ENCODE peak calls at places on chromosomes 2 and 18, in five cellular contexts. P is CD14-positive monocyte, X is A549, T is neural crest cell, K is sigmoid colon. Z is an unnamed sample.

GRCh38 chr2:29876374-29876773 is 45.0 kb downstream of the ALK start:
- DNase-seq in P (no peak), X (no peak), T (no peak), K (no peak), Z (no peak)

GRCh38 chr2:133821107-133821760 is 253.0 kb upstream of the NCKAP5 start:
- DNase-seq in P (no peak), X (no peak), T (no peak), K (no peak), Z (no peak)

GRCh38 chr2:98004071-98004470 is 8.3 kb upstream of the TMEM131 start:
- DNase-seq in P (no peak), X (no peak), T (no peak), K (no peak), Z (no peak)

GRCh38 chr2:165698621-165698946 is 95.5 kb downstream of the GALNT3 start:
- DNase-seq in P (no peak), X (peak), T (no peak), K (no peak), Z (peak)

GRCh38 chr18:1995041-1995612 is 576.2 kb downstream of the METTL4 start:
- DNase-seq in P (no peak), X (no peak), T (no peak), K (no peak), Z (no peak)

GRCh38 chr2:31080361-31080760 is 57.9 kb downstream of the GALNT14 start:
- DNase-seq in P (no peak), X (no peak), T (no peak), K (no peak), Z (no peak)

GRCh38 chr18:58407263-58407648 is 221.6 kb downstream of the ALPK2 start:
- DNase-seq in P (no peak), X (peak), T (no peak), K (no peak), Z (no peak)

GRCh38 chr2:4992226-4992625 is 700.0 kb upstream of the SOX11 start:
- DNase-seq in P (no peak), X (no peak), T (no peak), K (no peak), Z (no peak)

GRCh38 chr2:196131384-196131861 is 40.0 kb downstream of the STK17B start:
- DNase-seq in P (peak), X (peak), T (no peak), K (no peak), Z (no peak)

GRCh38 chr2:239715202-239715601 is 309.9 kb downstream of the NDUFA10 start:
- DNase-seq in P (peak), X (no peak), T (no peak), K (peak), Z (no peak)

GRCh38 chr2:41967426-41968181 is 80.2 kb upstream of the PKDCC start:
- DNase-seq in P (no peak), X (peak), T (no peak), K (peak), Z (no peak)

GRCh38 chr18:74869904-74870863 is 272.5 kb downstream of the ZNF407 start:
- DNase-seq in P (no peak), X (no peak), T (no peak), K (no peak), Z (no peak)

GRCh38 chr18:55997156-55997561 is 409.2 kb upstream of the TCF4 start:
- DNase-seq in P (no peak), X (no peak), T (no peak), K (no peak), Z (peak)

GRCh38 chr2:6309415-6310185 is 556.1 kb downstream of the CMPK2 start:
- DNase-seq in P (no peak), X (no peak), T (no peak), K (no peak), Z (no peak)
- TF ChIP-seq CTCF in P (no peak), X (no peak), T (no peak), K (no peak), Z (no peak)

GRCh38 chr2:233203060-233203459 is 48.4 kb upstream of the ATG16L1 start:
- DNase-seq in P (no peak), X (no peak), T (no peak), K (no peak), Z (no peak)
- TF ChIP-seq CTCF in P (no peak), X (no peak), T (no peak), K (no peak), Z (no peak)

DNA sequence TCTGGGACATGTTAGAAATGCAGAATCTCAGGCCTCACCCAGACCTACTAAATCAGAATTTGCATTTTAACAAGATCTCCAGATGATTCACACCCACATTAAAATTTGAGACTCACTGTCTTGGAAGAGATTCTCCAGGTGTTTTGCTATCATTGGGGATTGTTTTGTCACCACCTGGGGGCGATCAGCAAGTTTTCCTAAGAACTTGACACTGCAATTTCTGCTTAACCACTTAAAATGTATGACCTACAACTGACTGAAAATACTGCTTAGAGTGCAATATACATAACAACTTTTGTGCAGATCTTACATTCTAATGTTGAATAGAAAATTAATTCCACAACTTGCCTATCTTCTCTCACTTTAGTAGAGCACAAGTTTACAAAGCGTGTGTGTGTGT is 18.9 kb upstream of the ITGA4 start:
- DNase-seq in P (no peak), X (peak), T (no peak), K (no peak), Z (no peak)
- TF ChIP-seq CTCF in P (no peak), X (peak), T (no peak), K (no peak), Z (no peak)

GRCh38 chr2:96470636-96471035 is 34.5 kb downstream of the NEURL3 start:
- DNase-seq in P (peak), X (peak), T (peak), K (no peak), Z (no peak)
- TF ChIP-seq CTCF in P (peak), X (peak), T (peak), K (peak), Z (no peak)

Z was measured in RWPE1.